ENCODE peak calls at places on chromosomes 1 and 21, in ten cellular contexts. I is PC-3, L is left ventricle myocardium inferior, M is IMR-90, O is GM23248, B is thyroid gland, U is GM23338, Z is neural progenitor cell, E is brain microvascular endothelial cell, X is H7. G is an unnamed sample. For H3K36me3 and H3K27me3, the result is how much of the 10 kb centered on the place peaks cover.

GRCh38 chr1:198088360-198089071 is 68.3 kb upstream of the NEK7 start:
- DNase-seq in X (peak), I (peak), U (peak), B (peak), M (peak), L (no peak), O (peak), E (peak), Z (peak), G (peak)

GRCh38 chr1:12584900-12585525 is 33.0 kb downstream of the DHRS3 start:
- DNase-seq in I (no peak), L (no peak), B (no peak), Z (no peak), M (no peak), U (no peak), E (no peak), X (no peak), O (no peak), G (no peak)

GRCh38 chr1:61156576-61157239 is 74.3 kb downstream of the NFIA start:
- DNase-seq in I (no peak), L (no peak), M (no peak), X (no peak), B (no peak), E (no peak), O (no peak), Z (peak), U (no peak), G (no peak)

GRCh38 chr1:6638226-6638625 is 13.6 kb downstream of the THAP3 start:
- DNase-seq in Z (no peak), I (no peak), L (peak), E (no peak), U (no peak), M (peak), O (peak), X (no peak), B (peak), G (no peak)

GRCh38 chr1:154801612-154802011 is 68.5 kb downstream of the KCNN3 start:
- DNase-seq in X (no peak), Z (no peak), M (no peak), L (no peak), E (no peak), U (no peak), I (no peak), B (no peak), O (no peak), G (no peak)

GRCh38 chr1:158353333-158354038 is at the start of gene CD1E:
- DNase-seq in U (no peak), B (no peak), E (no peak), O (no peak), L (no peak), I (no peak), M (no peak), Z (no peak), X (no peak), G (no peak)

GRCh38 chr1:116433283-116434257 is 60.5 kb downstream of the ATP1A1 start:
- DNase-seq in B (peak), M (peak), L (peak), U (no peak), X (no peak), E (peak), Z (peak), O (peak), I (no peak), G (peak)

GRCh38 chr1:67615886-67616285 is 69.1 kb upstream of the GADD45A start:
- DNase-seq in I (no peak), X (no peak), B (no peak), O (no peak), L (no peak), U (no peak), M (no peak), E (no peak), Z (no peak), G (no peak)

GRCh38 chr21:44700101-44701022 is 3.4 kb downstream of the KRTAP10-12 start:
- DNase-seq in B (no peak), E (no peak), L (no peak), O (no peak), U (no peak), Z (no peak), M (no peak), I (no peak), X (peak), G (no peak)

GRCh38 chr1:32813941-32814739 is 3.0 kb downstream of the YARS1 start:
- DNase-seq in M (peak), U (no peak), B (no peak), X (no peak), E (peak), I (peak), Z (no peak), O (peak), L (no peak), G (peak)

GRCh38 chr1:171299342-171299741 is 14.6 kb upstream of the FMO4 start:
- DNase-seq in M (no peak), L (no peak), I (no peak), E (no peak), U (no peak), B (no peak), Z (no peak), X (no peak), O (no peak), G (no peak)

GRCh38 chr1:30919025-30919881 is 10.7 kb upstream of the SDC3 start:
- DNase-seq in B (peak), L (no peak), Z (no peak), O (peak), E (peak), M (peak), X (no peak), U (peak), I (peak), G (no peak)

GRCh38 chr1:58293388-58293787 is 253.1 kb downstream of the OMA1 start:
- DNase-seq in M (no peak), L (no peak), E (no peak), U (no peak), O (no peak), I (no peak), B (no peak), X (no peak), Z (no peak), G (peak)

GRCh38 chr21:44043613-44044012 is 31.5 kb downstream of the TRAPPC10 start:
- DNase-seq in M (no peak), U (no peak), E (no peak), B (no peak), L (no peak), X (no peak), O (no peak), I (no peak), Z (no peak), G (no peak)

GRCh38 chr1:161506336-161507223 is 1.3 kb downstream of the FCGR2A start:
- DNase-seq in O (peak), I (no peak), B (no peak), U (peak), E (peak), X (peak), L (peak), M (peak), Z (no peak), G (peak)

GRCh38 chr1:161510477-161510876 is 5.2 kb downstream of the FCGR2A start:
- DNase-seq in Z (no peak), I (no peak), O (no peak), E (no peak), M (no peak), L (no peak), X (no peak), U (no peak), B (no peak), G (no peak)

GRCh38 chr1:161505892-161506173 is 576 bp downstream of the FCGR2A start:
- DNase-seq in M (no peak), Z (no peak), E (no peak), U (no peak), X (no peak), B (no peak), I (no peak), O (no peak), L (no peak), G (no peak)

GRCh38 chr1:161511756-161512060 is 6.5 kb downstream of the FCGR2A start:
- DNase-seq in U (no peak), X (no peak), Z (no peak), B (no peak), M (no peak), L (no peak), I (no peak), O (no peak), E (no peak), G (no peak)

GRCh38 chr1:161511018-161511755 is 5.9 kb downstream of the FCGR2A start:
- DNase-seq in U (no peak), O (no peak), I (no peak), M (no peak), L (no peak), B (no peak), Z (no peak), X (no peak), E (no peak), G (no peak)
- H3K36me3 ChIP-seq in U (under half), O (under half), I (under half), M (under half), L (under half), B (under half), Z (under half), X (under half), E (under half), G (under half)

GRCh38 chr21:33168886-33169285 is 60.9 kb upstream of the IFNAR2 start:
- DNase-seq in U (no peak), B (no peak), O (no peak), M (no peak), E (no peak), X (no peak), L (no peak), I (no peak), Z (no peak), G (no peak)

GRCh38 chr21:33174756-33175155 is 55.0 kb upstream of the IFNAR2 start:
- DNase-seq in L (no peak), O (no peak), I (no peak), U (no peak), Z (no peak), E (no peak), M (no peak), B (no peak), X (no peak), G (no peak)

GRCh38 chr21:33169360-33169759 is 60.4 kb upstream of the IFNAR2 start:
- DNase-seq in O (no peak), E (no peak), U (no peak), L (no peak), Z (no peak), I (no peak), X (no peak), M (no peak), B (no peak), G (no peak)

DNA sequence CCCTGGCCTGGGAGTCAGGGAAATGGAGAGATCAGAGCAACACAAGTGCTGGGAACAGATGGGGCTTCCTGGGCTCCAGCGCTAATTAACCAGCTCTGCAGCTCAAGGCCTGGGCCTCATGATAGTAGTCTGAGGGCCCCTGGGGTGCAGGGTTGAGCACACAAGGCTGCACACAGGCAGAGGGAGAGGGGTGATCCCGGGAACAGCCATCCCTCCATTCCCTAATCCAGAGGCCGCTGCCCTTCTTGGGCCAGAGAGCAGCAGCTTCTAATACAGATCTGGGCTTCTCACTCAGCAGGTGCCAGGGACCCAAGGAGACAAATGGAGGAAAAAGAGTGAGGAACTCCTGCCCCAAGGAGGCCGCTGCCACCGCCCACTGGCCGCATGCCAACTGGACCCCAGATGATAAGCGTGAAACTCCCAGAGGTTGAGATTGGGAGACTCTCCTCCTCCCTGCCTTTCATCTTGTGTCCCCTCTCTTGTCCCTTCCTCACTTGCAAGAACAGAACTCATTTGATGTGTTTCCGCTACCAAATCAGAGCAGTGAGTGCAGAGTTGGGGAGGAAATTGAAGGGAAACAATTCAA is 58.1 kb upstream of the IFNAR2 start:
- DNase-seq in U (no peak), M (no peak), B (no peak), X (no peak), O (no peak), Z (peak), I (no peak), E (no peak), L (no peak), G (no peak)
- H3K27me3 ChIP-seq in U (under half), M (under half), B (under half), X (under half), O (under half), Z (under half), I (half or more), E (under half), L (half or more), G (under half)

DNA sequence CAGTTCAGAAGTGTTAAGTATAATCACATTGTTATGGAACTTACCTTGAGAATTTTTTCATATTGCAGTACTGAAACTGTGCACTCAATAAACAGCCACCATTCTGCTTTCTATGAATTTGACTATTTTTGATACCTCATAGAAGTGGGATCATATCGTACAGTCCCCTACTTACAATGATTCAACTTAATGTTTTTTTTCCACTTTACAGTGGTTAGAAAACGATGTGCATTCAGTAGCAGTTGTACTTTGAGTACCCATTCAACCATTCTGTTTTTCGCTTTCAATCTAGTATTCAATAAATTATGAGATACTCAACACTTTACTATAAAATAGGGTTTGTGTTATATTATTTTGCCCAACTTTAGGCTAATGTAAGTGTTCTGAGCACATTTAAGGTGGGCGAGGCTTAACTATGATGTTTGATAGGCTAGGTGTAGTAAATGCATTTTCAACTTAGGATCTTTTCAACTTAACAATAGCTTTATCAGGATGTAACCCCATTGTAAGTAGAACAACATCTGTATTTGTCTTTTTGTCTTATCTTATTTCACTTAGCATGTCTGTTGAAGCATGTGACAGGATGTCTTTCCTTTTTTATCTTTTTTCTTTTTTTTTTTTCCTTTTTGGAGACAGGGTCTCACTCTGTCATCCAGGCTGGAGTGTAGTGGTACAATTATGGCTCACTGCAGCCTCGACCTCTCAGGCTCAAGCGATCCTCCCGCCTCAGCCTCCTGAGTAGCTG is 42.4 kb upstream of the KCNQ4 start:
- DNase-seq in B (no peak), O (no peak), E (no peak), X (no peak), U (no peak), M (no peak), I (no peak), Z (no peak), L (no peak), G (no peak)
- H3K36me3 ChIP-seq in B (under half), O (under half), E (under half), X (under half), U (under half), M (under half), I (under half), Z (under half), L (half or more), G (under half)

GRCh38 chr1:37748563-37748962 is 16.4 kb downstream of the EPHA10 start:
- DNase-seq in E (no peak), L (no peak), X (no peak), U (no peak), O (no peak), M (no peak), I (no peak), B (no peak), Z (no peak), G (no peak)
- H3K27me3 ChIP-seq in E (under half), L (half or more), X (under half), U (under half), O (under half), M (under half), I (under half), B (under half), Z (half or more), G (under half)